ENCODE peak calls at places on chromosome 22, in five cellular contexts. One of them, this sample, is unnamed.

GRCh38 chr22:36303874-36304273 is 50.9 kb downstream of the APOL1 start:
- DNase-seq in RPMI8226: no peak
- DNase-seq in esophagus squamous epithelium: no peak
- DNase-seq in activated CD4-positive, alpha-beta T cell treated with anti-CD3 and anti-CD28 coated beads for 24 hours: no peak
- DNase-seq in activated T-cell treated with anti-CD3 and anti-CD28 coated beads, Interleukin-2, amount 50 U/mL, for 4 hours: no peak
- DNase-seq in this sample: peak; percentile 75

GRCh38 chr22:35930933-35931332 is 97.7 kb downstream of the RBFOX2 start:
- DNase-seq in activated T-cell treated with anti-CD3 and anti-CD28 coated beads, Interleukin-2, amount 50 U/mL, for 4 hours: no peak
- DNase-seq in esophagus squamous epithelium: no peak
- DNase-seq in activated CD4-positive, alpha-beta T cell treated with anti-CD3 and anti-CD28 coated beads for 24 hours: no peak
- DNase-seq in RPMI8226: peak; percentile 44
- DNase-seq in this sample: peak; percentile 34

GRCh38 chr22:30005213-30005857 is 74.9 kb upstream of the HORMAD2 start:
- DNase-seq in activated CD4-positive, alpha-beta T cell treated with anti-CD3 and anti-CD28 coated beads for 24 hours: peak; percentile 54
- DNase-seq in RPMI8226: peak; percentile 61
- DNase-seq in activated T-cell treated with anti-CD3 and anti-CD28 coated beads, Interleukin-2, amount 50 U/mL, for 4 hours: peak; percentile 58
- DNase-seq in esophagus squamous epithelium: no peak
- DNase-seq in this sample: peak; percentile 76

GRCh38 chr22:41308054-41308453 is 6.7 kb downstream of the ZC3H7B start:
- DNase-seq in activated CD4-positive, alpha-beta T cell treated with anti-CD3 and anti-CD28 coated beads for 24 hours: no peak
- DNase-seq in activated T-cell treated with anti-CD3 and anti-CD28 coated beads, Interleukin-2, amount 50 U/mL, for 4 hours: no peak
- DNase-seq in RPMI8226: no peak
- DNase-seq in esophagus squamous epithelium: no peak
- DNase-seq in this sample: no peak

GRCh38 chr22:47801541-47802245 is 1039.2 kb downstream of the TBC1D22A start:
- DNase-seq in esophagus squamous epithelium: no peak
- DNase-seq in activated CD4-positive, alpha-beta T cell treated with anti-CD3 and anti-CD28 coated beads for 24 hours: no peak
- DNase-seq in RPMI8226: no peak
- DNase-seq in activated T-cell treated with anti-CD3 and anti-CD28 coated beads, Interleukin-2, amount 50 U/mL, for 4 hours: no peak
- DNase-seq in this sample: no peak

GRCh38 chr22:21629262-21630149 is at the start of gene YDJC:
- DNase-seq in esophagus squamous epithelium: peak; percentile 53
- DNase-seq in activated T-cell treated with anti-CD3 and anti-CD28 coated beads, Interleukin-2, amount 50 U/mL, for 4 hours: peak; percentile 96
- DNase-seq in activated CD4-positive, alpha-beta T cell treated with anti-CD3 and anti-CD28 coated beads for 24 hours: peak; percentile 90
- DNase-seq in RPMI8226: peak; percentile 84
- DNase-seq in this sample: peak; percentile 95

GRCh38 chr22:46673677-46674236 is 53.6 kb downstream of the GRAMD4 start:
- DNase-seq in RPMI8226: no peak
- DNase-seq in esophagus squamous epithelium: no peak
- DNase-seq in activated T-cell treated with anti-CD3 and anti-CD28 coated beads, Interleukin-2, amount 50 U/mL, for 4 hours: peak; percentile 47
- DNase-seq in activated CD4-positive, alpha-beta T cell treated with anti-CD3 and anti-CD28 coated beads for 24 hours: no peak
- DNase-seq in this sample: no peak

GRCh38 chr22:46363611-46364321 is 28.3 kb downstream of the TRMU start:
- DNase-seq in activated T-cell treated with anti-CD3 and anti-CD28 coated beads, Interleukin-2, amount 50 U/mL, for 4 hours: no peak
- DNase-seq in activated CD4-positive, alpha-beta T cell treated with anti-CD3 and anti-CD28 coated beads for 24 hours: no peak
- DNase-seq in esophagus squamous epithelium: no peak
- DNase-seq in RPMI8226: no peak
- DNase-seq in this sample: no peak

GRCh38 chr22:37802310-37803194 is 5.2 kb upstream of the GCAT start:
- DNase-seq in activated T-cell treated with anti-CD3 and anti-CD28 coated beads, Interleukin-2, amount 50 U/mL, for 4 hours: no peak
- DNase-seq in esophagus squamous epithelium: no peak
- DNase-seq in activated CD4-positive, alpha-beta T cell treated with anti-CD3 and anti-CD28 coated beads for 24 hours: no peak
- DNase-seq in RPMI8226: peak; percentile 65
- DNase-seq in this sample: peak; percentile 53

This sample was measured in mucosa of gallbladder.